ENCODE peak calls at places on chromosomes 1 and 21, in five cellular contexts. R is NCI-H2081 treated with DMSO at 0.1 percent for 48 hours; V is activated T-cell treated with anti-CD3 and anti-CD28 coated beads, Interleukin-2, amount 50 U/mL, for 1 hour; Y is keratinocyte; F is coronary artery. I is an unnamed sample.
A peak's percentile ranks its signal among the peaks of the same experiment; 100 is the strongest.

GRCh38 chr1:207024202-207025143 is 8.1 kb downstream of the C1orf116 start:
- DNase-seq in R (no peak), Y (no peak), F (no peak), V (no peak), I (peak; percentile 80)

GRCh38 chr1:101039245-101039644 is 13.7 kb upstream of the DPH5 start:
- DNase-seq in Y (no peak), V (no peak), R (no peak), F (no peak), I (no peak)

GRCh38 chr1:207891148-207891547 is 19.8 kb downstream of the CD34 start:
- DNase-seq in Y (no peak), F (no peak), V (no peak), R (no peak), I (no peak)

GRCh38 chr21:19198801-19199200 is 795.2 kb upstream of the TMPRSS15 start:
- DNase-seq in R (no peak), V (no peak), F (no peak), Y (no peak), I (no peak)

GRCh38 chr1:234540404-234540762 is 61.4 kb upstream of the TARBP1 start:
- DNase-seq in R (no peak), V (no peak), F (no peak), Y (no peak), I (no peak)

GRCh38 chr21:31837613-31838390 is 35.0 kb upstream of the HUNK start:
- DNase-seq in F (no peak), V (no peak), R (no peak), Y (no peak), I (no peak)

GRCh38 chr1:180652791-180653190 is 21.0 kb downstream of the XPR1 start:
- DNase-seq in F (no peak), R (no peak), Y (no peak), V (no peak), I (no peak)

GRCh38 chr1:93708734-93709481 is 27.3 kb upstream of the BCAR3 start:
- DNase-seq in F (peak; percentile 74), Y (no peak), R (no peak), V (no peak), I (no peak)

GRCh38 chr1:68010094-68010493 is 40.3 kb downstream of the DIRAS3 start:
- DNase-seq in V (no peak), Y (no peak), F (no peak), R (no peak), I (no peak)

GRCh38 chr1:17654519-17654918 is 100.6 kb upstream of the ACTL8 start:
- DNase-seq in R (no peak), F (no peak), Y (no peak), V (no peak), I (no peak)

GRCh38 chr1:205013683-205014367 is 29.2 kb upstream of the CNTN2 start:
- DNase-seq in V (no peak), F (no peak), Y (no peak), R (peak; percentile 26), I (no peak)

GRCh38 chr1:223410036-223410435 is 16.8 kb downstream of the CCDC185 start:
- DNase-seq in R (no peak), Y (no peak), V (no peak), F (no peak), I (no peak)

GRCh38 chr1:66916320-66916719 is 8.3 kb downstream of the DNAI4 start:
- DNase-seq in V (no peak), R (no peak), Y (no peak), F (no peak), I (no peak)

GRCh38 chr1:96934282-96934681 is 212.7 kb downstream of the PTBP2 start:
- DNase-seq in R (no peak), V (no peak), F (no peak), Y (no peak), I (no peak)

GRCh38 chr1:192795913-192796312 is 12.9 kb upstream of the RGS2 start:
- DNase-seq in V (no peak), Y (no peak), R (no peak), F (no peak), I (no peak)

GRCh38 chr1:193060938-193061337 is 1.5 kb downstream of the RO60 start:
- DNase-seq in Y (no peak), V (no peak), F (no peak), R (no peak), I (no peak)

GRCh38 chr1:243549108-243549507 is 293.3 kb downstream of the SDCCAG8 start:
- DNase-seq in F (no peak), Y (no peak), R (no peak), V (no peak), I (no peak)

GRCh38 chr1:227312364-227313025 is 5.8 kb downstream of the CDC42BPA start:
- DNase-seq in V (no peak), R (no peak), F (no peak), Y (no peak), I (no peak)

GRCh38 chr1:215749423-215749822 is 182.3 kb downstream of the KCTD3 start:
- DNase-seq in R (no peak), V (no peak), Y (no peak), F (no peak), I (no peak)

GRCh38 chr21:33660406-33660805 is 18.1 kb downstream of the ITSN1 start:
- DNase-seq in V (no peak), R (no peak), Y (no peak), F (no peak), I (no peak)

GRCh38 chr1:93910305-93910704 is 1.1 kb upstream of the GCLM start:
- DNase-seq in F (no peak), R (no peak), Y (no peak), V (no peak), I (no peak)

GRCh38 chr1:242081446-242081845 is 82.5 kb upstream of the MAP1LC3C start:
- DNase-seq in F (no peak), V (no peak), Y (no peak), R (no peak), I (no peak)

GRCh38 chr1:225603538-225604354 is 49.2 kb downstream of the ENAH start:
- DNase-seq in R (no peak), Y (no peak), V (no peak), F (no peak), I (no peak)

GRCh38 chr1:15882665-15883064 is 35.2 kb downstream of the SPEN start:
- DNase-seq in Y (no peak), F (no peak), V (no peak), R (no peak), I (no peak)

GRCh38 chr1:15617874-15618684 is 821 bp downstream of the DDI2 start:
- DNase-seq in R (no peak), V (no peak), F (no peak), Y (no peak), I (peak; percentile 70)

GRCh38 chr1:41862411-41863221 is 56.1 kb downstream of the HIVEP3 start:
- DNase-seq in R (no peak), F (no peak), Y (peak; percentile 69), V (no peak), I (no peak)

GRCh38 chr1:198121058-198121829 is 35.6 kb upstream of the NEK7 start:
- DNase-seq in V (no peak), R (no peak), F (no peak), Y (peak; percentile 35), I (peak; percentile 44)

GRCh38 chr1:19343617-19344350 is 31.7 kb downstream of the SLC66A1 start:
- DNase-seq in F (no peak), R (no peak), Y (no peak), V (no peak), I (no peak)

GRCh38 chr1:25875154-25875855 is at the start of gene PAQR7:
- DNase-seq in V (peak; percentile 67), F (peak; percentile 87), R (no peak), Y (no peak), I (peak; percentile 86)

GRCh38 chr1:59367269-59368006 is 70.5 kb downstream of the FGGY start:
- DNase-seq in R (no peak), V (no peak), F (peak; percentile 79), Y (no peak), I (peak; percentile 19)

I was measured in Peyer's patch.